ENCODE peak calls at places on chromosomes 4 and X, in five cellular contexts. C is ascending aorta, V is cardiac muscle cell, H is hepatocyte, M is GM23248. O is an unnamed sample. For H3K27me3, the result is how much of the 10 kb centered on the place peaks cover.

GRCh38 chr4:183455431-183456145 is 11.2 kb downstream of the CDKN2AIP start:
- DNase-seq in C (no peak), V (no peak), H (no peak), M (no peak), O (no peak)

GRCh38 chr4:83082777-83083176 is 31.8 kb downstream of the PLAC8 start:
- DNase-seq in C (no peak), V (no peak), H (no peak), M (peak), O (no peak)

GRCh38 chr4:87589531-87589930 is 18.8 kb upstream of the DSPP start:
- DNase-seq in C (no peak), V (no peak), H (peak), M (peak), O (no peak)

GRCh38 chr4:158523990-158524545 is 2.4 kb downstream of the RXFP1 start:
- DNase-seq in C (no peak), V (no peak), H (no peak), M (no peak), O (no peak)

GRCh38 chrX:40153335-40154221 is 55.8 kb upstream of the BCOR start:
- DNase-seq in C (no peak), V (peak), H (peak), M (peak), O (no peak)

GRCh38 chr4:175457956-175458355 is 354.1 kb downstream of the GPM6A start:
- DNase-seq in C (no peak), V (no peak), H (no peak), M (no peak), O (no peak)

GRCh38 chr4:148999924-149000323 is 557.7 kb upstream of the NR3C2 start:
- DNase-seq in C (no peak), V (no peak), H (no peak), M (no peak), O (no peak)

GRCh38 chrX:12403474-12404082 is 265.3 kb downstream of the FRMPD4 start:
- DNase-seq in C (no peak), V (no peak), H (no peak), M (no peak), O (no peak)

GRCh38 chr4:175054980-175055379 is 136.8 kb downstream of the ADAM29 start:
- DNase-seq in C (no peak), V (peak), H (no peak), M (no peak), O (no peak)

GRCh38 chr4:143375326-143376073 is 38.8 kb downstream of the GAB1 start:
- DNase-seq in C (no peak), V (peak), H (no peak), M (peak), O (no peak)

GRCh38 chr4:159141193-159141592 is 38.3 kb downstream of the RAPGEF2 start:
- DNase-seq in C (no peak), V (no peak), H (peak), M (peak), O (no peak)

GRCh38 chr4:136805582-136805981 is 726.7 kb downstream of the PCDH18 start:
- DNase-seq in C (no peak), V (no peak), H (no peak), M (no peak), O (no peak)

GRCh38 chr4:77734928-77735327 is 84.2 kb downstream of the CNOT6L start:
- DNase-seq in C (no peak), V (no peak), H (peak), M (peak), O (peak)

GRCh38 chr4:6539009-6539764 is 35.8 kb upstream of the MAN2B2 start:
- DNase-seq in C (no peak), V (no peak), H (no peak), M (no peak), O (no peak)

GRCh38 chrX:150405576-150405975 is 42.5 kb downstream of the MAMLD1 start:
- DNase-seq in C (no peak), V (peak), H (peak), M (no peak), O (no peak)

GRCh38 chr4:4333265-4333706 is 43.2 kb downstream of the ZBTB49 start:
- DNase-seq in C (no peak), V (no peak), H (peak), M (peak), O (no peak)

GRCh38 chr4:169272265-169272886 is 1.6 kb upstream of the SH3RF1 start:
- DNase-seq in C (no peak), V (no peak), H (no peak), M (peak), O (no peak)

GRCh38 chr4:158484173-158484885 is 37.4 kb upstream of the RXFP1 start:
- DNase-seq in C (no peak), V (no peak), H (no peak), M (peak), O (no peak)

GRCh38 chr4:76028242-76028859 is 5.1 kb upstream of the CXCL10 start:
- DNase-seq in C (no peak), V (no peak), H (no peak), M (no peak), O (peak)

GRCh38 chr4:150206981-150207380 is 128.7 kb downstream of the DCLK2 start:
- DNase-seq in C (no peak), V (no peak), H (no peak), M (no peak), O (no peak)

GRCh38 chr4:98749206-98749605 is 90.8 kb upstream of the TSPAN5 start:
- DNase-seq in C (no peak), V (no peak), H (no peak), M (peak), O (no peak)

GRCh38 chrX:153903991-153904957 is at the start of gene AVPR2:
- DNase-seq in C (no peak), V (no peak), H (no peak), M (no peak), O (no peak)

GRCh38 chr4:147626903-147627302 is 9.7 kb downstream of the TMEM184C start:
- DNase-seq in C (no peak), V (no peak), H (no peak), M (no peak), O (no peak)

GRCh38 chrX:100926453-100926852 is 2.3 kb downstream of the XKRX start:
- DNase-seq in C (no peak), V (no peak), H (no peak), M (peak), O (no peak)

GRCh38 chrX:153526040-153526439 is 8.6 kb downstream of the ATP2B3 start:
- DNase-seq in C (no peak), V (no peak), H (no peak), M (no peak), O (no peak)

GRCh38 chrX:48831909-48832291 is 3.5 kb downstream of the PCSK1N start:
- DNase-seq in C (no peak), V (no peak), H (no peak), M (no peak), O (no peak)

GRCh38 chrX:48826876-48827653 is 752 bp downstream of the ERAS start:
- DNase-seq in C (no peak), V (no peak), H (no peak), M (no peak), O (no peak)

GRCh38 chrX:48831136-48831908 is 4.1 kb downstream of the PCSK1N start:
- DNase-seq in C (no peak), V (no peak), H (no peak), M (no peak), O (no peak)

GRCh38 chrX:48827654-48827968 is 1.3 kb downstream of the ERAS start:
- DNase-seq in C (no peak), V (no peak), H (no peak), M (no peak), O (no peak)

DNA sequence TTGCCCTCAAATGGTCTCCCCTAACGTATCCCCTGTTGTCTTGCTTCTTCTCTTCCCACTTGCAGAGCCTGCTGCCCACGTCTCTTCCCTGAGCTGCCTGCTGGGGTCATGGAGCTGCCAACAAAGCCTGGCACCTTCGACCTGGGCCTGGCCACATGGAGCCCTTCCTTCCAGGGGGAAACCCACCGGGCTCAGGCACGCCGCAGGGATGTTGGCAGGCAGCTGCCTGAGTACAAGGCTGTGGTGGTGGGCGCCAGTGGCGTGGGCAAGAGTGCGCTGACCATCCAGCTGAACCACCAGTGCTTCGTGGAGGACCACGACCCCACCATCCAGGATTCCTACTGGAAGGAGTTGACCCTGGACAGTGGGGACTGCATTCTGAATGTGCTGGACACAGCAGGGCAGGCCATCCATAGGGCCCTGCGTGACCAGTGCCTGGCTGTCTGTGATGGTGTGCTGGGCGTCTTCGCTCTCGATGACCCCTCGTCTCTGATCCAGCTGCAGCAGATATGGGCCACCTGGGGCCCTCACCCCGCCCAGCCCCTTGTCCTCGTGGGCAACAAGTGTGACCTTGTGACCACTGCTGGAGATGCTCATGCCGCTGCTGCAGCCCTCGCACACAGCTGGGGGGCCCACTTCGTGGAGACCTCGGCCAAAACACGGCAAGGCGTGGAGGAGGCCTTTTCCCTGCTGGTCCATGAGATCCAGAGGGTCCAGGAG is 2.9 kb downstream of the ERAS start:
- DNase-seq in C (no peak), V (no peak), H (no peak), M (no peak), O (no peak)
- H3K27me3 ChIP-seq in C (under half), V (under half), H (under half), M (under half), O (under half)

DNA sequence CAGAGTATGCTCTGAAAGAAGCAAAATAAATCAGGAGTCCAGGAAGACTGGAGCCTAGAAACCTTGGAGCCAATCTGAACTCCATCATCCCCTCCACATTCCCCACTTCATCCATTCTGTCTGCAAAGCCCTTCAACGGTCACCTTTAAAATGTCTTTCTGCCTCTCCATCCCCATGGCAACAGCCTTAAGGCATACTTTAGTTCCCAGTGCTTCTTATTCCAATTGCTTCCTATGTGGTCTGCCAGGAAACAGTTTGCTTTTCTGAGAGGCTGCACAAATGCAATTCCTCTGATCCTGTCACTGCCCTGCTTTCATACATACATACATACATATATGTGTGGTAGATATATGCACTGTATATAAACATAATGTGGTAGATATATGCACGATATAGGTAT is 802 bp upstream of the MAGEH1 start:
- DNase-seq in C (no peak), V (peak), H (no peak), M (peak), O (no peak)
- H3K27me3 ChIP-seq in C (under half), V (under half), H (under half), M (under half), O (under half)

GRCh38 chr4:109302366-109303140 is at the start of gene COL25A1:
- DNase-seq in C (peak), V (peak), H (peak), M (peak), O (peak)

GRCh38 chr4:109298279-109299010 is 4.0 kb downstream of the COL25A1 start:
- DNase-seq in C (no peak), V (peak), H (peak), M (peak), O (no peak)

GRCh38 chr4:109301691-109302365 is 630 bp downstream of the COL25A1 start:
- DNase-seq in C (no peak), V (peak), H (peak), M (peak), O (no peak)

DNA sequence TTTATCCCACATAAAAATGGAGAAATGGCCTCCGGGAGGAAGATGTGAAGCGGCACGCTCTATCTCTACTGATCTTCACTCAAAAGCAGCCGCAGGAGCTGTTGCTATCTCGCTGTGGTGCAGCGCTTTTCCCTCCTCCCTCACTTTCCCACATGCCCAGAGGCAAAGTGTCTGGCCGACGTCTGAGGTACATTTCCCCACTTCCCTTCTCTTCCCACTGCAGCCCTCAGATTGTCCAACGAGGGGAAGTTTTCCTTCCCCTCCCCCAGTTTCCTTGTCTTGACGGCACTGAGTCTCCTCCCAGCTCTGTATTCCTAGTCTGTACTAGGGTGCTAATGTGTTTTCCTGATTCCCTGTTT is 662 bp upstream of the COL25A1 start:
- DNase-seq in C (no peak), V (no peak), H (peak), M (peak), O (no peak)
- H3K27me3 ChIP-seq in C (under half), V (under half), H (half or more), M (half or more), O (under half)

GRCh38 chr4:74012130-74012529 is 13.7 kb upstream of the CXCL5 start:
- DNase-seq in C (no peak), V (no peak), H (no peak), M (no peak), O (no peak)

GRCh38 chr4:74006009-74006476 is 7.6 kb upstream of the CXCL5 start:
- DNase-seq in C (no peak), V (no peak), H (no peak), M (peak), O (no peak)

GRCh38 chr4:74005528-74005927 is 7.1 kb upstream of the CXCL5 start:
- DNase-seq in C (no peak), V (no peak), H (peak), M (peak), O (no peak)

GRCh38 chr4:74013269-74013668 is 14.8 kb upstream of the CXCL5 start:
- DNase-seq in C (no peak), V (no peak), H (no peak), M (no peak), O (no peak)

GRCh38 chr4:74009307-74009706 is 10.8 kb upstream of the CXCL5 start:
- DNase-seq in C (no peak), V (no peak), H (no peak), M (no peak), O (no peak)
- H3K27me3 ChIP-seq in C (under half), V (under half), H (under half), M (under half), O (under half)

GRCh38 chrX:71100581-71101505 is 5.2 kb downstream of the FOXO4 start:
- DNase-seq in C (no peak), V (no peak), H (no peak), M (no peak), O (no peak)
- H3K27me3 ChIP-seq in C (under half), V (under half), H (under half), M (under half), O (under half)

GRCh38 chr4:20395160-20395773 is 143.6 kb downstream of the SLIT2 start:
- DNase-seq in C (no peak), V (peak), H (peak), M (peak), O (no peak)
- H3K27me3 ChIP-seq in C (under half), V (under half), H (under half), M (under half), O (under half)

GRCh38 chr4:8862334-8862733 is 9.3 kb downstream of the HMX1 start:
- DNase-seq in C (no peak), V (no peak), H (no peak), M (no peak), O (no peak)

GRCh38 chr4:8862800-8863758 is 8.6 kb downstream of the HMX1 start:
- DNase-seq in C (no peak), V (no peak), H (no peak), M (no peak), O (no peak)

GRCh38 chr4:8860892-8861575 is 10.6 kb downstream of the HMX1 start:
- DNase-seq in C (no peak), V (no peak), H (no peak), M (no peak), O (no peak)

GRCh38 chr4:8860096-8860891 is 11.3 kb downstream of the HMX1 start:
- DNase-seq in C (no peak), V (no peak), H (no peak), M (no peak), O (no peak)

DNA sequence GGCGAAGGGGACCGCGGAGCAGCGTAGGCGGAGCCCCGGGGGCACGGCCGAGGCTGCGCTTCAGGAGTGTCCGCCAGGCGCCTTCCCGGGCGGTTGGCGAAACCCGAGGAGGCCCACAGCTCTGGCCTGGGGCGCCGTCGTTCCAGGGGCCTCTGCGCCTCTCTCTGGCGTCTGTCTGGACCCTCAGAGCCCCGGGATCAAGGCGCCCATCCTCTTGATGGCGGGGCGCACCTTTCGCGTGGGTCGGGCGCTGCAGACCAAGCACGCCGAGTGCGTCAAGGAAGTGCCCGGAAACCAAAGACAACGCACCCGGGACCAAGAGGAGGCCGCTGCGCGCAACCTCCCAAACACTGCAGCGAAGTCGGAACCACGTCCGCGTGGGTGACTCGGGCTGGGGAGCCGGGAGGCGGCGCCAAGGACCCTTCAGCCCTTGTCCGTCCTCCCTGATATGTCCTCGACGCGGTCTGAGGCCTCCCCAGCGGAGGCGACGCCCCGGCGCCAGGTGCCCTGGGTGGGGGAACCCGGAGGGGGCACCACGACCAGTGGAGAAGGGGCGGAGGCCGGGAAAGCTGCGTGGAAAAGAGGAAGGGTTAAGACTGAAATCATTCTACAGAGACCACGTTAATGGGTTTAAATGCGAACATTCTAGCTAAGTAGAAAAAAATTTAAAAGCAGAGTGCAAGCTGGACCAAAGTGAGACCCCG is 9.9 kb downstream of the HMX1 start:
- DNase-seq in C (no peak), V (no peak), H (no peak), M (no peak), O (no peak)
- H3K27me3 ChIP-seq in C (under half), V (half or more), H (half or more), M (half or more), O (under half)

GRCh38 chr4:1000686-1001260 is 7.6 kb upstream of the SLC26A1 start:
- DNase-seq in C (no peak), V (no peak), H (no peak), M (no peak), O (no peak)
- H3K27me3 ChIP-seq in C (under half), V (half or more), H (half or more), M (under half), O (under half)

DNA sequence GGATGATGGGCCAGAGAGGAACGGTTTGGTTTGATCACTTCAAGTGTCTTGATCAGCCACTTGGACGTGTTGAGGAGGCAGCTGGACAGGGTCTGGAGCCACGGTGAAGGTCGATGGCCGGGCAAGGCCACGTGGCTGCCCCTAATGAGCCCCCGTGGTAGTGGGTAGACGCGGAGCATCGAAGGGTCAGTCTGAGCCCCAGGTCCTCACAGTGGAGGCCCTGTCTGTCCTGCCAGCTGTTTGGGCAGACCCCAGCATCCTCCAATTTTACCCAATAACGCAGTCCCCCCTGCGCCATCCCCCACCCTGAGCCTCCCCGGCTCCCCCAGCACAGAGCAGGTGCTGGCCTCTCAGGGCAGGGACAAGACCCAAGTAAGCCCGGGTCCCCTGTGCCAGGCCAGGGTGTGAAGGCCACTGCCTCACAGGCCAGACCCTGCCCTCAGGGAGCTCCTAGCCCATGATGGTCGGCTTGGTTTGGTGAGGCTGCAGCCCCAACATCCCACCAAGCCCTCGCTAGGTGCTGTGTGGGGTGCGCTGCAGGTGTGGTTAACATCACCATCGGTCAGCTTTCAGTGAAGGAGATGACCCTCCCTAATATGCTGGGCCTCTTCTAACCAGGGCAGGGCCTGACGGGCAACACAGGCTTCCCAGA is 40.4 kb upstream of the NKX1-1 start:
- DNase-seq in C (no peak), V (no peak), H (no peak), M (no peak), O (no peak)
- H3K27me3 ChIP-seq in C (under half), V (under half), H (under half), M (under half), O (under half)